ENCODE peak calls at places on chromosomes 11 and 22, in four cellular contexts. V is CD4-positive, alpha-beta memory T cell; E is transverse colon; Q is breast epithelium. X is an unnamed sample. For H3K4me1, the result is how much of the 10 kb centered on the place peaks cover.

GRCh38 chr11:125163431-125164011 is 1.0 kb upstream of the PKNOX2 start:
- DNase-seq in Q (no peak), E (no peak), V (no peak), X (no peak)

GRCh38 chr11:57597971-57598830 is 716 bp downstream of the SERPING1 start:
- DNase-seq in E (peak), V (no peak), Q (peak), X (peak)

GRCh38 chr11:14643697-14644395 is at the start of gene PDE3B:
- DNase-seq in V (peak), Q (peak), E (peak), X (peak)

GRCh38 chr11:8865304-8865703 is 45.7 kb upstream of the AKIP1 start:
- DNase-seq in V (no peak), E (no peak), Q (no peak), X (no peak)

GRCh38 chr11:31106963-31107576 is 262.5 kb downstream of the DCDC1 start:
- DNase-seq in Q (no peak), V (peak), E (peak), X (peak)

GRCh38 chr11:63761870-63762661 is 6.5 kb downstream of the ZFTA start:
- DNase-seq in V (no peak), E (peak), Q (no peak), X (no peak)

GRCh38 chr11:64890084-64890944 is 11.9 kb upstream of the EHD1 start:
- DNase-seq in E (peak), Q (no peak), V (no peak), X (no peak)

GRCh38 chr11:117720061-117720511 is 76.9 kb downstream of the DSCAML1 start:
- DNase-seq in Q (no peak), V (no peak), E (no peak), X (no peak)

GRCh38 chr11:65279713-65280459 is 18.1 kb downstream of the POLA2 start:
- DNase-seq in Q (no peak), V (peak), E (no peak), X (no peak)

GRCh38 chr22:41762980-41763779 is 37.3 kb upstream of the CCDC134 start:
- DNase-seq in E (peak), Q (no peak), V (peak), X (no peak)

GRCh38 chr11:34313099-34313517 is 44.7 kb downstream of the ABTB2 start:
- DNase-seq in E (no peak), Q (no peak), V (peak), X (no peak)

GRCh38 chr11:64224891-64225607 is 937 bp downstream of the TRPT1 start:
- DNase-seq in E (no peak), Q (no peak), V (no peak), X (no peak)

GRCh38 chr11:126537492-126537891 is 182.0 kb downstream of the ST3GAL4 start:
- DNase-seq in Q (no peak), E (no peak), V (no peak), X (no peak)

GRCh38 chr22:29071261-29072045 is 1.4 kb upstream of the KREMEN1 start:
- DNase-seq in V (peak), E (peak), Q (peak), X (no peak)
- H3K4me3 ChIP-seq in V (no peak), E (peak), Q (peak), X (peak)

DNA sequence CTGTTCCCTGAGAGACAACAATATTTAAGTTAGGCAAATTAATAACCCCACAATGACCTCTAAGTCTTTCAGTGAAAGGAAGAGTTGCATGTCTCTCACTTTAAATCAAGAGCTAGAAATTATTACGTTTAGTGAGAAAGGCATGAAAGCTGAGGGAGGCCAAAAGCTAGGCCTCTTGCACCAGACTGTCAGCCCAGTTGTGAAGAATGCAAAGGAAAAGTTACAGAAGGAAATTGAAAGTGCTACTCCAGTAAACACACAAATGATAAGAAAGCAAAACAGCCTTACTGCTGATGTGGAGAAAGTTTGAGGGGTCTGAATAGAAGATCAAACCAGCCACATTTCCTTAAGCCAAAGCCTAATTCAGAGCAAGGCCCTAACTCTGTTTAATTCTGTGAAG is 45.0 kb downstream of the BBOX1 start:
- DNase-seq in E (no peak), Q (no peak), V (no peak), X (no peak)
- H3K27ac ChIP-seq in E (no peak), Q (peak), V (no peak), X (no peak)

GRCh38 chr11:11843233-11843632 is 1.5 kb downstream of the USP47 start:
- DNase-seq in V (peak), Q (no peak), E (no peak), X (no peak)
- H3K4me1 ChIP-seq in V (half or more), Q (under half), E (half or more), X (under half)

DNA sequence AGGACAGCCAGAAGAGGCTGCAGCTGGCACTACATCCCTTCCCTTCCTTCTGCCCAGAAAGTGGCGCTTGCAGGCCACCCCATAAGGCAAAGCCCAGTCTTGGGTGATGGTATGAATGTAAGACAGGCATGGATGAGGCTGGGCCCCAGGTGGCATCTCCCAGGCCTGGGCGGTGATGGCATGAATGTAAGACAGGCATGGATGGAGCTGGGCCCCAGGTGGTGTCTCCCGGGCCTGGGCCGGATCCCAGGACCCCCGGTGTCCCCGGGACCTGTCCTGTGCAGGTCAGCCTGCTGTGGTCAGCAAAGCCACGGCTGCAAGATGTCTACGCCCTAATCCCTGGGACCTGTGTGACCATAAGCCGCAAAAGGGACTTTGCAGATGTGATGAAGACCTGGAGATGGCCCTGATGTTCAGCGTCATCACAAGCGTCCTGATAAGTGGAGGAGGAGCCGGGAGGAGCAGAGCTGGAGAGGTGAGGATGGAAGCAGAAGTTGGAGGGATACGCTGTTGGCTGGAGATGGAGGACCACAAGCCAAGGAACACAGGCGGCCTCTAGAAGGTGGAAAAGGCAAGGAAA is 181.1 kb downstream of the CTTN start:
- DNase-seq in E (no peak), V (no peak), Q (no peak), X (no peak)
- H3K4me3 ChIP-seq in E (no peak), V (no peak), Q (no peak), X (no peak)